ENCODE peak calls at places on chromosomes 13 and 19, in eight cellular contexts. C, V, G, J, B, A, K and D are unnamed samples.

GRCh38 chr13:52707375-52707774 is 32.2 kb downstream of the CNMD start:
- DNase-seq in C (no peak), V (no peak), G (no peak), J (no peak), B (no peak), A (no peak), K (no peak), D (no peak)

GRCh38 chr13:24899601-24900000 is 135.6 kb downstream of the RNF17 start:
- DNase-seq in C (peak), V (no peak), G (no peak), J (no peak), B (no peak), A (no peak), K (no peak), D (no peak)

GRCh38 chr19:5035105-5035761 is 66.3 kb downstream of the KDM4B start:
- DNase-seq in C (no peak), V (no peak), G (no peak), J (no peak), B (no peak), A (no peak), K (no peak), D (no peak)

GRCh38 chr13:98838776-98839175 is 86.3 kb upstream of the SLC15A1 start:
- DNase-seq in C (no peak), V (peak), G (no peak), J (no peak), B (no peak), A (no peak), K (no peak), D (no peak)

GRCh38 chr13:44373601-44374347 is at the start of gene SERP2:
- DNase-seq in C (peak), V (peak), G (no peak), J (no peak), B (no peak), A (peak), K (no peak), D (no peak)

GRCh38 chr19:7083076-7083956 is 13.8 kb downstream of the ZNF557 start:
- DNase-seq in C (no peak), V (peak), G (no peak), J (peak), B (no peak), A (no peak), K (no peak), D (no peak)

GRCh38 chr19:40507892-40508291 is 41.1 kb downstream of the SPTBN4 start:
- DNase-seq in C (no peak), V (no peak), G (no peak), J (no peak), B (no peak), A (no peak), K (no peak), D (no peak)

GRCh38 chr13:112868308-112868707 is 100.7 kb upstream of the MCF2L start:
- DNase-seq in C (no peak), V (no peak), G (no peak), J (no peak), B (peak), A (no peak), K (no peak), D (no peak)

GRCh38 chr13:75801388-75801787 is 165.3 kb downstream of the LMO7 start:
- DNase-seq in C (no peak), V (no peak), G (no peak), J (no peak), B (no peak), A (no peak), K (no peak), D (no peak)

GRCh38 chr19:42217522-42218442 is at the start of gene DEDD2:
- DNase-seq in C (peak), V (peak), G (peak), J (peak), B (peak), A (peak), K (peak), D (peak)

GRCh38 chr19:34217952-34218817 is 36.2 kb upstream of the GARRE1 start:
- DNase-seq in C (peak), V (peak), G (peak), J (peak), B (no peak), A (no peak), K (peak), D (peak)

GRCh38 chr13:104414771-104415170 is 1348.6 kb upstream of the SLC10A2 start:
- DNase-seq in C (no peak), V (peak), G (no peak), J (no peak), B (no peak), A (no peak), K (no peak), D (no peak)

GRCh38 chr19:11323601-11324078 is 15.8 kb downstream of the RAB3D start:
- DNase-seq in C (no peak), V (no peak), G (no peak), J (no peak), B (no peak), A (no peak), K (no peak), D (no peak)

GRCh38 chr19:2044709-2045500 is 6.1 kb downstream of the MKNK2 start:
- DNase-seq in C (no peak), V (no peak), G (no peak), J (no peak), B (no peak), A (no peak), K (no peak), D (no peak)

GRCh38 chr19:45391346-45391745 is 13.5 kb downstream of the PPP1R13L start:
- DNase-seq in C (peak), V (peak), G (no peak), J (peak), B (no peak), A (no peak), K (no peak), D (no peak)

GRCh38 chr13:81106348-81106747 is 765.4 kb upstream of the SPRY2 start:
- DNase-seq in C (no peak), V (no peak), G (no peak), J (no peak), B (no peak), A (no peak), K (no peak), D (no peak)

GRCh38 chr13:20616059-20616797 is 49.3 kb downstream of the IFT88 start:
- DNase-seq in C (peak), V (peak), G (no peak), J (peak), B (no peak), A (no peak), K (no peak), D (peak)

GRCh38 chr19:7067716-7068115 is 1.8 kb upstream of the ZNF557 start:
- DNase-seq in C (peak), V (no peak), G (no peak), J (no peak), B (no peak), A (no peak), K (no peak), D (no peak)

GRCh38 chr19:50315773-50316448 is 13.3 kb downstream of the KCNC3 start:
- DNase-seq in C (no peak), V (peak), G (no peak), J (no peak), B (no peak), A (no peak), K (peak), D (peak)

GRCh38 chr13:94660695-94661324 is 51.5 kb downstream of the SOX21 start:
- DNase-seq in C (no peak), V (peak), G (no peak), J (no peak), B (no peak), A (no peak), K (peak), D (no peak)